ENCODE peak calls at places on chromosomes 2 and 18, in six cellular contexts. One of them, this sample, is unnamed.

GRCh38 chr2:26989156-26989555 is 18.7 kb downstream of the MAPRE3 start:
- DNase-seq in bronchial epithelial cell: peak; percentile 24
- DNase-seq in GM13976: no peak
- DNase-seq in AG10803: no peak
- DNase-seq in astrocyte: peak; percentile 54
- DNase-seq in uterus: no peak
- DNase-seq in this sample: no peak

GRCh38 chr2:105328281-105329196 is 996 bp downstream of the TGFBRAP1 start:
- DNase-seq in bronchial epithelial cell: peak; percentile 68
- DNase-seq in GM13976: peak; percentile 40
- DNase-seq in AG10803: peak; percentile 55
- DNase-seq in astrocyte: no peak
- DNase-seq in uterus: no peak
- DNase-seq in this sample: no peak

GRCh38 chr2:175206866-175207265 is 25.4 kb upstream of the ATP5MC3 start:
- DNase-seq in bronchial epithelial cell: no peak
- DNase-seq in GM13976: no peak
- DNase-seq in AG10803: no peak
- DNase-seq in astrocyte: no peak
- DNase-seq in uterus: no peak
- DNase-seq in this sample: no peak

GRCh38 chr2:183490930-183491329 is 366.7 kb downstream of the NUP35 start:
- DNase-seq in bronchial epithelial cell: peak; percentile 29
- DNase-seq in GM13976: no peak
- DNase-seq in AG10803: no peak
- DNase-seq in astrocyte: peak; percentile 69
- DNase-seq in uterus: no peak
- DNase-seq in this sample: no peak

GRCh38 chr2:67242456-67242855 is 154.7 kb upstream of the ETAA1 start:
- DNase-seq in bronchial epithelial cell: no peak
- DNase-seq in GM13976: no peak
- DNase-seq in AG10803: no peak
- DNase-seq in astrocyte: no peak
- DNase-seq in uterus: no peak
- DNase-seq in this sample: no peak

GRCh38 chr2:188512456-188512855 is 220.8 kb downstream of the GULP1 start:
- DNase-seq in bronchial epithelial cell: peak; percentile 50
- DNase-seq in GM13976: peak; percentile 8
- DNase-seq in AG10803: peak; percentile 66
- DNase-seq in astrocyte: peak; percentile 51
- DNase-seq in uterus: no peak
- DNase-seq in this sample: peak; percentile 43

GRCh38 chr2:238239552-238239871 is 326 bp downstream of the HES6 start:
- DNase-seq in bronchial epithelial cell: no peak
- DNase-seq in GM13976: no peak
- DNase-seq in AG10803: no peak
- DNase-seq in astrocyte: no peak
- DNase-seq in uterus: no peak
- DNase-seq in this sample: no peak

GRCh38 chr2:83055338-83056010 is 1403.6 kb downstream of the SUCLG1 start:
- DNase-seq in bronchial epithelial cell: peak; percentile 84
- DNase-seq in GM13976: no peak
- DNase-seq in AG10803: peak; percentile 77
- DNase-seq in astrocyte: peak; percentile 79
- DNase-seq in uterus: no peak
- DNase-seq in this sample: peak; percentile 47

GRCh38 chr18:57942493-57942892 is 101.5 kb upstream of the NEDD4L start:
- DNase-seq in bronchial epithelial cell: no peak
- DNase-seq in GM13976: no peak
- DNase-seq in AG10803: no peak
- DNase-seq in astrocyte: no peak
- DNase-seq in uterus: no peak
- DNase-seq in this sample: no peak

GRCh38 chr2:44620189-44620990 is 258.6 kb downstream of the CAMKMT start:
- DNase-seq in bronchial epithelial cell: no peak
- DNase-seq in GM13976: no peak
- DNase-seq in AG10803: no peak
- DNase-seq in astrocyte: no peak
- DNase-seq in uterus: no peak
- DNase-seq in this sample: no peak

GRCh38 chr18:28002841-28003240 is 174.1 kb downstream of the CDH2 start:
- DNase-seq in bronchial epithelial cell: no peak
- DNase-seq in GM13976: no peak
- DNase-seq in AG10803: no peak
- DNase-seq in astrocyte: no peak
- DNase-seq in uterus: no peak
- DNase-seq in this sample: no peak

GRCh38 chr18:28007841-28008240 is 169.1 kb downstream of the CDH2 start:
- DNase-seq in bronchial epithelial cell: no peak
- DNase-seq in GM13976: no peak
- DNase-seq in AG10803: peak; percentile 48
- DNase-seq in astrocyte: peak; percentile 49
- DNase-seq in uterus: no peak
- DNase-seq in this sample: no peak

GRCh38 chr18:28009589-28009988 is 167.3 kb downstream of the CDH2 start:
- DNase-seq in bronchial epithelial cell: no peak
- DNase-seq in GM13976: no peak
- DNase-seq in AG10803: no peak
- DNase-seq in astrocyte: no peak
- DNase-seq in uterus: no peak
- DNase-seq in this sample: no peak

GRCh38 chr18:28003451-28003850 is 173.5 kb downstream of the CDH2 start:
- DNase-seq in bronchial epithelial cell: peak; percentile 55
- DNase-seq in GM13976: no peak
- DNase-seq in AG10803: peak; percentile 46
- DNase-seq in astrocyte: peak; percentile 41
- DNase-seq in uterus: no peak
- DNase-seq in this sample: peak; percentile 1

GRCh38 chr18:28005164-28005563 is 171.8 kb downstream of the CDH2 start:
- DNase-seq in bronchial epithelial cell: no peak
- DNase-seq in GM13976: no peak
- DNase-seq in AG10803: no peak
- DNase-seq in astrocyte: no peak
- DNase-seq in uterus: no peak
- DNase-seq in this sample: no peak
- TF ChIP-seq CTCF in bronchial epithelial cell: no peak
- TF ChIP-seq CTCF in GM13976: no peak
- TF ChIP-seq CTCF in AG10803: no peak
- TF ChIP-seq CTCF in astrocyte: no peak
- TF ChIP-seq CTCF in uterus: no peak
- TF ChIP-seq CTCF in this sample: no peak

GRCh38 chr2:219881851-219882250 is 254.4 kb downstream of the SLC4A3 start:
- DNase-seq in bronchial epithelial cell: no peak
- DNase-seq in GM13976: no peak
- DNase-seq in AG10803: no peak
- DNase-seq in astrocyte: no peak
- DNase-seq in uterus: no peak
- DNase-seq in this sample: no peak

GRCh38 chr2:219887870-219888269 is 260.4 kb downstream of the SLC4A3 start:
- DNase-seq in bronchial epithelial cell: peak; percentile 57
- DNase-seq in GM13976: no peak
- DNase-seq in AG10803: no peak
- DNase-seq in astrocyte: peak; percentile 10
- DNase-seq in uterus: no peak
- DNase-seq in this sample: no peak

DNA sequence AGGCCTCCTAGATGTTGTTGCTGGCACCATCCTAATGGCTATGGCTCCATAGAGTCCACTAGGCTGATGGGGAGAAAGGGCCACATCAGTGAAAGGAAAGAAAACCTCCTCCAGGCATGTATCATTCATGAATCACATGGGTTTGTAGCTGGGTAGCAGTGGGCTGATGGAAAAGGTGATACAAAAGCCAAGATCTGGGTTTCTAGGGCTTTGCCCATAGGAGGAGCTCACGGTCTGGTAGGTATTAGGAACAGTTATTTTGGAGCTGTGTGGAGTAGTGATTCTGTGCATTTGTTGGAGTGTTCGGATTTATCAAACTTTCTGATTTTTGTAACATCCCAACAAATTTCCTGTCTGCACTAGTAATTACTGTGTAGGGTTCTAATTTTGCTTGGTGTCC is 259.2 kb downstream of the SLC4A3 start:
- DNase-seq in bronchial epithelial cell: peak; percentile 58
- DNase-seq in GM13976: no peak
- DNase-seq in AG10803: no peak
- DNase-seq in astrocyte: no peak
- DNase-seq in uterus: no peak
- DNase-seq in this sample: no peak
- TF ChIP-seq CTCF in bronchial epithelial cell: peak; percentile 25
- TF ChIP-seq CTCF in GM13976: no peak
- TF ChIP-seq CTCF in AG10803: peak; percentile 28
- TF ChIP-seq CTCF in astrocyte: no peak
- TF ChIP-seq CTCF in uterus: no peak
- TF ChIP-seq CTCF in this sample: peak; percentile 46

DNA sequence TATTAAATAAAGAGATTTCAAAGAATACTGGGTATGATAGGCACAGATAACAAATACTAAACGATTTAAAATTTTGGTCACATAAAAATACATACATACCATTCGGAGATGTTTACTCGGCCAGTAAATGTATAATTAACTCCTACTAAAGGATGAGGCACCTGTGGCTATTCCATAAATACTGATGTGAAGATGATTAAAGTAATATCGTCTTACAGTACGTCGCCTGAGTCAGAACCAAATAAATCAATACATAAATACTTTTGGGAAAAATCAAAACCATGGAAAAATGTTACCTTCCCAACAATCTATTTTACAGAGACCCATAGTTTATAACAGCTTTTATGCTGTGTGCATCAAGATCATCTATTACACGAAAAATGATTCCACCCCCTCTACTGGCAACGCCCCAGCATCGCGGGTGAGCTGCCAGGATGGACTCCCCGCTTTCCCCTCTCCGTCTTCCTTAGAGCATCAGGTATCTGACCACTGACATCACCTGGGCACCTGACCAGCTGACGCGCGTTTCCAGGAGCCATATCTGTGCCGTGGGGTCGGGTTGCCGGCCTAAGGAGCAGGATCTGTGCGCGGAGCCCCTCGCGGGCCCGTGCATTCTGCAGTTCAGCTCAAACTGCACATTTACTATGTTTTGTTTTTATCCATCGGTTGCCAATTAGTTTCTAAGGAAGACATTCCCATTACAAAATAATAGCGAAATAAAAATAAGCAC is 970 bp downstream of the ICA1L start:
- DNase-seq in bronchial epithelial cell: peak; percentile 73
- DNase-seq in GM13976: peak; percentile 81
- DNase-seq in AG10803: peak; percentile 15
- DNase-seq in astrocyte: peak; percentile 33
- DNase-seq in uterus: peak; percentile 68
- DNase-seq in this sample: no peak
- TF ChIP-seq CTCF in bronchial epithelial cell: peak; percentile 55
- TF ChIP-seq CTCF in GM13976: peak; percentile 68
- TF ChIP-seq CTCF in AG10803: peak; percentile 30
- TF ChIP-seq CTCF in astrocyte: peak; percentile 43
- TF ChIP-seq CTCF in uterus: no peak
- TF ChIP-seq CTCF in this sample: peak; percentile 55

GRCh38 chr2:128281852-128282245 is 36.8 kb downstream of the HS6ST1 start:
- DNase-seq in bronchial epithelial cell: no peak
- DNase-seq in GM13976: no peak
- DNase-seq in AG10803: no peak
- DNase-seq in astrocyte: no peak
- DNase-seq in uterus: no peak
- DNase-seq in this sample: no peak

GRCh38 chr2:128284841-128285240 is 33.8 kb downstream of the HS6ST1 start:
- DNase-seq in bronchial epithelial cell: no peak
- DNase-seq in GM13976: no peak
- DNase-seq in AG10803: no peak
- DNase-seq in astrocyte: no peak
- DNase-seq in uterus: no peak
- DNase-seq in this sample: no peak

GRCh38 chr2:128284037-128284441 is 34.6 kb downstream of the HS6ST1 start:
- DNase-seq in bronchial epithelial cell: no peak
- DNase-seq in GM13976: no peak
- DNase-seq in AG10803: no peak
- DNase-seq in astrocyte: no peak
- DNase-seq in uterus: no peak
- DNase-seq in this sample: no peak

GRCh38 chr2:128282246-128282975 is 36.3 kb downstream of the HS6ST1 start:
- DNase-seq in bronchial epithelial cell: no peak
- DNase-seq in GM13976: no peak
- DNase-seq in AG10803: no peak
- DNase-seq in astrocyte: no peak
- DNase-seq in uterus: no peak
- DNase-seq in this sample: no peak

GRCh38 chr2:128282976-128283810 is 35.5 kb downstream of the HS6ST1 start:
- DNase-seq in bronchial epithelial cell: no peak
- DNase-seq in GM13976: no peak
- DNase-seq in AG10803: no peak
- DNase-seq in astrocyte: no peak
- DNase-seq in uterus: no peak
- DNase-seq in this sample: no peak
- TF ChIP-seq CTCF in bronchial epithelial cell: no peak
- TF ChIP-seq CTCF in GM13976: no peak
- TF ChIP-seq CTCF in AG10803: peak; percentile 3
- TF ChIP-seq CTCF in astrocyte: no peak
- TF ChIP-seq CTCF in uterus: no peak
- TF ChIP-seq CTCF in this sample: no peak

GRCh38 chr18:3869848-3870247 is 419.9 kb downstream of the TGIF1 start:
- DNase-seq in bronchial epithelial cell: peak; percentile 62
- DNase-seq in GM13976: no peak
- DNase-seq in AG10803: peak; percentile 63
- DNase-seq in astrocyte: peak; percentile 35
- DNase-seq in uterus: no peak
- DNase-seq in this sample: peak; percentile 27
- TF ChIP-seq CTCF in bronchial epithelial cell: peak; percentile 47
- TF ChIP-seq CTCF in GM13976: no peak
- TF ChIP-seq CTCF in AG10803: peak; percentile 63
- TF ChIP-seq CTCF in astrocyte: peak; percentile 48
- TF ChIP-seq CTCF in uterus: peak; percentile 51
- TF ChIP-seq CTCF in this sample: peak; percentile 61